ENCODE peak calls at places on chromosomes 6 and 20, in ten cellular contexts. One of them, this sample, is unnamed.

GRCh38 chr20:19495905-19496703 is 262.0 kb upstream of the RIN2 start:
- DNase-seq in iPS DF 19.7: no peak
- DNase-seq in tibial artery: peak
- DNase-seq in A172: no peak
- DNase-seq in H1: no peak
- DNase-seq in PC-9: no peak
- DNase-seq in NCI-H1105: no peak
- DNase-seq in HT1080: peak
- DNase-seq in T-helper 22 cell: no peak
- DNase-seq in cardiac septum: no peak
- DNase-seq in this sample: no peak

GRCh38 chr6:128403618-128404444 is 116.6 kb downstream of the PTPRK start:
- DNase-seq in iPS DF 19.7: no peak
- DNase-seq in tibial artery: no peak
- DNase-seq in A172: no peak
- DNase-seq in H1: no peak
- DNase-seq in PC-9: no peak
- DNase-seq in NCI-H1105: no peak
- DNase-seq in HT1080: no peak
- DNase-seq in T-helper 22 cell: no peak
- DNase-seq in cardiac septum: no peak
- DNase-seq in this sample: no peak

GRCh38 chr6:134217516-134218140 is 100.3 kb downstream of the SGK1 start:
- DNase-seq in iPS DF 19.7: no peak
- DNase-seq in tibial artery: no peak
- DNase-seq in A172: no peak
- DNase-seq in H1: no peak
- DNase-seq in PC-9: no peak
- DNase-seq in NCI-H1105: no peak
- DNase-seq in HT1080: no peak
- DNase-seq in T-helper 22 cell: no peak
- DNase-seq in cardiac septum: no peak
- DNase-seq in this sample: no peak

GRCh38 chr6:148932731-148933130 is 185.9 kb downstream of the UST start:
- DNase-seq in iPS DF 19.7: no peak
- DNase-seq in tibial artery: no peak
- DNase-seq in A172: no peak
- DNase-seq in H1: no peak
- DNase-seq in PC-9: no peak
- DNase-seq in NCI-H1105: no peak
- DNase-seq in HT1080: no peak
- DNase-seq in T-helper 22 cell: no peak
- DNase-seq in cardiac septum: no peak
- DNase-seq in this sample: no peak

GRCh38 chr6:124961784-124962611 is at the start of gene RNF217:
- DNase-seq in iPS DF 19.7: no peak
- DNase-seq in tibial artery: peak
- DNase-seq in A172: no peak
- DNase-seq in H1: no peak
- DNase-seq in PC-9: peak
- DNase-seq in NCI-H1105: peak
- DNase-seq in HT1080: peak
- DNase-seq in T-helper 22 cell: no peak
- DNase-seq in cardiac septum: peak
- DNase-seq in this sample: peak

GRCh38 chr6:108876929-108877775 is 28.9 kb downstream of the ARMC2 start:
- DNase-seq in iPS DF 19.7: no peak
- DNase-seq in tibial artery: peak
- DNase-seq in A172: no peak
- DNase-seq in H1: no peak
- DNase-seq in PC-9: no peak
- DNase-seq in NCI-H1105: no peak
- DNase-seq in HT1080: no peak
- DNase-seq in T-helper 22 cell: no peak
- DNase-seq in cardiac septum: no peak
- DNase-seq in this sample: peak

GRCh38 chr6:111823831-111824607 is 49.2 kb downstream of the FYN start:
- DNase-seq in iPS DF 19.7: no peak
- DNase-seq in tibial artery: no peak
- DNase-seq in A172: peak
- DNase-seq in H1: no peak
- DNase-seq in PC-9: no peak
- DNase-seq in NCI-H1105: no peak
- DNase-seq in HT1080: peak
- DNase-seq in T-helper 22 cell: no peak
- DNase-seq in cardiac septum: no peak
- DNase-seq in this sample: no peak

GRCh38 chr20:45010399-45010828 is 44.1 kb downstream of the STK4 start:
- DNase-seq in iPS DF 19.7: no peak
- DNase-seq in tibial artery: no peak
- DNase-seq in A172: peak
- DNase-seq in H1: no peak
- DNase-seq in PC-9: no peak
- DNase-seq in NCI-H1105: no peak
- DNase-seq in HT1080: peak
- DNase-seq in T-helper 22 cell: no peak
- DNase-seq in cardiac septum: no peak
- DNase-seq in this sample: no peak

GRCh38 chr6:133631421-133631820 is 257.5 kb upstream of the TCF21 start:
- DNase-seq in iPS DF 19.7: no peak
- DNase-seq in tibial artery: no peak
- DNase-seq in A172: no peak
- DNase-seq in H1: no peak
- DNase-seq in PC-9: peak
- DNase-seq in NCI-H1105: no peak
- DNase-seq in HT1080: peak
- DNase-seq in T-helper 22 cell: no peak
- DNase-seq in cardiac septum: no peak
- DNase-seq in this sample: no peak

GRCh38 chr20:17967595-17968365 is 814 bp downstream of the SNX5 start:
- DNase-seq in iPS DF 19.7: no peak
- DNase-seq in tibial artery: no peak
- DNase-seq in A172: peak
- DNase-seq in H1: no peak
- DNase-seq in PC-9: no peak
- DNase-seq in NCI-H1105: peak
- DNase-seq in HT1080: peak
- DNase-seq in T-helper 22 cell: no peak
- DNase-seq in cardiac septum: no peak
- DNase-seq in this sample: no peak

GRCh38 chr6:11042025-11042749 is 1.9 kb downstream of the ELOVL2 start:
- DNase-seq in iPS DF 19.7: no peak
- DNase-seq in tibial artery: no peak
- DNase-seq in A172: no peak
- DNase-seq in H1: no peak
- DNase-seq in PC-9: no peak
- DNase-seq in NCI-H1105: no peak
- DNase-seq in HT1080: no peak
- DNase-seq in T-helper 22 cell: no peak
- DNase-seq in cardiac septum: no peak
- DNase-seq in this sample: no peak

GRCh38 chr6:158648682-158649131 is 1.1 kb upstream of the SYTL3 start:
- DNase-seq in iPS DF 19.7: no peak
- DNase-seq in tibial artery: peak
- DNase-seq in A172: peak
- DNase-seq in H1: no peak
- DNase-seq in PC-9: no peak
- DNase-seq in NCI-H1105: no peak
- DNase-seq in HT1080: peak
- DNase-seq in T-helper 22 cell: no peak
- DNase-seq in cardiac septum: no peak
- DNase-seq in this sample: no peak

GRCh38 chr20:51745804-51746203 is 22.4 kb downstream of the ATP9A start:
- DNase-seq in iPS DF 19.7: no peak
- DNase-seq in tibial artery: no peak
- DNase-seq in A172: no peak
- DNase-seq in H1: no peak
- DNase-seq in PC-9: no peak
- DNase-seq in NCI-H1105: no peak
- DNase-seq in HT1080: no peak
- DNase-seq in T-helper 22 cell: no peak
- DNase-seq in cardiac septum: no peak
- DNase-seq in this sample: no peak

GRCh38 chr6:4908062-4908461 is 95.8 kb downstream of the RPP40 start:
- DNase-seq in iPS DF 19.7: no peak
- DNase-seq in tibial artery: no peak
- DNase-seq in A172: no peak
- DNase-seq in H1: no peak
- DNase-seq in PC-9: no peak
- DNase-seq in NCI-H1105: no peak
- DNase-seq in HT1080: no peak
- DNase-seq in T-helper 22 cell: no peak
- DNase-seq in cardiac septum: no peak
- DNase-seq in this sample: no peak

GRCh38 chr6:83958250-83958685 is 75.3 kb upstream of the MRAP2 start:
- DNase-seq in iPS DF 19.7: no peak
- DNase-seq in tibial artery: no peak
- DNase-seq in A172: peak
- DNase-seq in H1: no peak
- DNase-seq in PC-9: no peak
- DNase-seq in NCI-H1105: no peak
- DNase-seq in HT1080: peak
- DNase-seq in T-helper 22 cell: no peak
- DNase-seq in cardiac septum: no peak
- DNase-seq in this sample: no peak

GRCh38 chr6:1286972-1287600 is 24.8 kb upstream of the FOXQ1 start:
- DNase-seq in iPS DF 19.7: no peak
- DNase-seq in tibial artery: no peak
- DNase-seq in A172: peak
- DNase-seq in H1: no peak
- DNase-seq in PC-9: peak
- DNase-seq in NCI-H1105: no peak
- DNase-seq in HT1080: peak
- DNase-seq in T-helper 22 cell: no peak
- DNase-seq in cardiac septum: no peak
- DNase-seq in this sample: no peak

GRCh38 chr6:54621285-54621684 is 225.3 kb upstream of the FAM83B start:
- DNase-seq in iPS DF 19.7: no peak
- DNase-seq in tibial artery: no peak
- DNase-seq in A172: no peak
- DNase-seq in H1: no peak
- DNase-seq in PC-9: peak
- DNase-seq in NCI-H1105: no peak
- DNase-seq in HT1080: no peak
- DNase-seq in T-helper 22 cell: no peak
- DNase-seq in cardiac septum: no peak
- DNase-seq in this sample: no peak

GRCh38 chr6:41208439-41209106 is 7.6 kb upstream of the TREML2 start:
- DNase-seq in iPS DF 19.7: no peak
- DNase-seq in tibial artery: no peak
- DNase-seq in A172: no peak
- DNase-seq in H1: no peak
- DNase-seq in PC-9: no peak
- DNase-seq in NCI-H1105: no peak
- DNase-seq in HT1080: no peak
- DNase-seq in T-helper 22 cell: no peak
- DNase-seq in cardiac septum: no peak
- DNase-seq in this sample: no peak

GRCh38 chr6:16249971-16250370 is 11.6 kb downstream of the GMPR start:
- DNase-seq in iPS DF 19.7: no peak
- DNase-seq in tibial artery: peak
- DNase-seq in A172: no peak
- DNase-seq in H1: no peak
- DNase-seq in PC-9: no peak
- DNase-seq in NCI-H1105: peak
- DNase-seq in HT1080: no peak
- DNase-seq in T-helper 22 cell: no peak
- DNase-seq in cardiac septum: no peak
- DNase-seq in this sample: no peak

GRCh38 chr6:161336479-161336878 is 62.6 kb upstream of the AGPAT4 start:
- DNase-seq in iPS DF 19.7: no peak
- DNase-seq in tibial artery: no peak
- DNase-seq in A172: no peak
- DNase-seq in H1: no peak
- DNase-seq in PC-9: no peak
- DNase-seq in NCI-H1105: no peak
- DNase-seq in HT1080: no peak
- DNase-seq in T-helper 22 cell: no peak
- DNase-seq in cardiac septum: no peak
- DNase-seq in this sample: no peak

GRCh38 chr6:79231101-79231500 is 3.4 kb downstream of the HMGN3 start:
- DNase-seq in iPS DF 19.7: no peak
- DNase-seq in tibial artery: no peak
- DNase-seq in A172: no peak
- DNase-seq in H1: no peak
- DNase-seq in PC-9: no peak
- DNase-seq in NCI-H1105: no peak
- DNase-seq in HT1080: no peak
- DNase-seq in T-helper 22 cell: no peak
- DNase-seq in cardiac septum: no peak
- DNase-seq in this sample: no peak

GRCh38 chr6:164109770-164110140 is 695.2 kb downstream of the QKI start:
- DNase-seq in iPS DF 19.7: no peak
- DNase-seq in tibial artery: no peak
- DNase-seq in A172: no peak
- DNase-seq in H1: no peak
- DNase-seq in PC-9: no peak
- DNase-seq in NCI-H1105: no peak
- DNase-seq in HT1080: no peak
- DNase-seq in T-helper 22 cell: no peak
- DNase-seq in cardiac septum: no peak
- DNase-seq in this sample: no peak

GRCh38 chr6:125597411-125598253 is 151.8 kb upstream of the HEY2 start:
- DNase-seq in iPS DF 19.7: no peak
- DNase-seq in tibial artery: peak
- DNase-seq in A172: no peak
- DNase-seq in H1: no peak
- DNase-seq in PC-9: no peak
- DNase-seq in NCI-H1105: peak
- DNase-seq in HT1080: no peak
- DNase-seq in T-helper 22 cell: no peak
- DNase-seq in cardiac septum: no peak
- DNase-seq in this sample: no peak

GRCh38 chr6:499617-500016 is 108.1 kb downstream of the IRF4 start:
- DNase-seq in iPS DF 19.7: no peak
- DNase-seq in tibial artery: no peak
- DNase-seq in A172: no peak
- DNase-seq in H1: no peak
- DNase-seq in PC-9: no peak
- DNase-seq in NCI-H1105: no peak
- DNase-seq in HT1080: no peak
- DNase-seq in T-helper 22 cell: no peak
- DNase-seq in cardiac septum: no peak
- DNase-seq in this sample: no peak

GRCh38 chr6:112480551-112480950 is 133.4 kb downstream of the RFPL4B start:
- DNase-seq in iPS DF 19.7: no peak
- DNase-seq in tibial artery: no peak
- DNase-seq in A172: peak
- DNase-seq in H1: no peak
- DNase-seq in PC-9: no peak
- DNase-seq in NCI-H1105: no peak
- DNase-seq in HT1080: peak
- DNase-seq in T-helper 22 cell: no peak
- DNase-seq in cardiac septum: no peak
- DNase-seq in this sample: no peak

GRCh38 chr20:61441537-61441936 is 189.5 kb downstream of the CDH4 start:
- DNase-seq in iPS DF 19.7: no peak
- DNase-seq in tibial artery: peak
- DNase-seq in A172: no peak
- DNase-seq in H1: no peak
- DNase-seq in PC-9: no peak
- DNase-seq in NCI-H1105: no peak
- DNase-seq in HT1080: no peak
- DNase-seq in T-helper 22 cell: no peak
- DNase-seq in cardiac septum: no peak
- DNase-seq in this sample: no peak

GRCh38 chr6:117617766-117618035 is 15.4 kb upstream of the GOPC start:
- DNase-seq in iPS DF 19.7: no peak
- DNase-seq in tibial artery: no peak
- DNase-seq in A172: no peak
- DNase-seq in H1: no peak
- DNase-seq in PC-9: no peak
- DNase-seq in NCI-H1105: no peak
- DNase-seq in HT1080: no peak
- DNase-seq in T-helper 22 cell: no peak
- DNase-seq in cardiac septum: no peak
- DNase-seq in this sample: no peak

GRCh38 chr6:133888931-133889556 is at the start of gene TCF21:
- DNase-seq in iPS DF 19.7: no peak
- DNase-seq in tibial artery: no peak
- DNase-seq in A172: peak
- DNase-seq in H1: no peak
- DNase-seq in PC-9: no peak
- DNase-seq in NCI-H1105: no peak
- DNase-seq in HT1080: no peak
- DNase-seq in T-helper 22 cell: no peak
- DNase-seq in cardiac septum: no peak
- DNase-seq in this sample: peak